ENCODE peak calls at places on chromosome 20, in seven cellular contexts. H is H1; A is midbrain; K is small intestine; O is activated gamma-delta T cell treated with anti-CD3 and anti-CD28 coated beads, Interleukin-2, amount 50 U/mL, for 16 hours; P is gastrocnemius medialis; V is iris pigment epithelial cell. S is an unnamed sample.

GRCh38 chr20:63082308-63082938 is 75.7 kb upstream of the BHLHE23 start:
- DNase-seq in H (peak; percentile 84), P (no peak), K (no peak), A (no peak), O (no peak), V (peak; percentile 23), S (peak; percentile 53)

GRCh38 chr20:58976095-58976730 is 4.8 kb upstream of the NELFCD start:
- DNase-seq in O (no peak), A (no peak), P (no peak), K (no peak), V (no peak), H (peak; percentile 27), S (no peak)

GRCh38 chr20:33909331-33909921 is 84.3 kb upstream of the RALY start:
- DNase-seq in P (no peak), O (no peak), K (no peak), V (peak; percentile 98), H (no peak), A (no peak), S (no peak)

GRCh38 chr20:43840382-43841070 is 74.1 kb upstream of the TOX2 start:
- DNase-seq in K (no peak), H (peak; percentile 57), O (peak; percentile 5), P (no peak), V (peak; percentile 36), A (no peak), S (peak; percentile 65)

GRCh38 chr20:10304474-10305046 is 85.9 kb downstream of the SNAP25 start:
- DNase-seq in H (no peak), A (no peak), V (no peak), O (no peak), K (no peak), P (no peak), S (no peak)

GRCh38 chr20:34190679-34191090 is 50.5 kb upstream of the ASIP start:
- DNase-seq in V (peak; percentile 88), A (peak; percentile 66), O (no peak), P (peak; percentile 53), H (peak; percentile 67), K (peak; percentile 73), S (peak; percentile 23)

GRCh38 chr20:59688999-59689398 is 84.7 kb downstream of the PHACTR3 start:
- DNase-seq in P (no peak), O (no peak), K (no peak), V (no peak), H (no peak), A (no peak), S (no peak)

GRCh38 chr20:12605751-12606150 is 403.0 kb upstream of the SPTLC3 start:
- DNase-seq in V (no peak), A (no peak), P (no peak), H (no peak), O (no peak), K (no peak), S (no peak)

GRCh38 chr20:38209054-38209675 is 44.1 kb upstream of the TGM2 start:
- DNase-seq in P (no peak), V (no peak), A (no peak), K (no peak), O (no peak), H (no peak), S (no peak)

GRCh38 chr20:5928831-5929715 is 21.3 kb downstream of the TRMT6 start:
- DNase-seq in H (no peak), P (no peak), V (peak; percentile 30), K (no peak), A (no peak), O (no peak), S (no peak)

GRCh38 chr20:29452186-29452585 is 1805.3 kb upstream of the DEFB115 start:
- DNase-seq in O (no peak), K (no peak), A (no peak), V (no peak), P (no peak), H (no peak), S (no peak)

GRCh38 chr20:6533321-6533720 is 234.2 kb upstream of the BMP2 start:
- DNase-seq in A (no peak), P (no peak), K (peak; percentile 11), V (peak; percentile 83), O (no peak), H (no peak), S (no peak)

GRCh38 chr20:64177787-64178186 is 13.5 kb downstream of the MYT1 start:
- DNase-seq in H (no peak), K (no peak), V (no peak), P (no peak), O (no peak), A (no peak), S (no peak)

GRCh38 chr20:32514760-32515159 is 70.4 kb downstream of the NOL4L start:
- DNase-seq in A (no peak), H (no peak), V (no peak), O (no peak), P (no peak), K (no peak), S (no peak)